ENCODE peak calls at places on chromosomes 5 and 9, in seven cellular contexts. F is endodermal cell, K is AG04449, J is uterus, N is stomach, V is A549, A is sigmoid colon. Y is an unnamed sample.
A peak's percentile ranks its signal among the peaks of the same experiment; 100 is the strongest.

GRCh38 chr9:134178781-134179551 is 14.6 kb upstream of the RNU6ATAC start:
- DNase-seq in A (peak; percentile 91), N (no peak), J (peak; percentile 79), K (no peak), V (peak; percentile 22), F (peak; percentile 48), Y (no peak)

GRCh38 chr5:158876263-158876942 is 223.3 kb downstream of the EBF1 start:
- DNase-seq in V (no peak), F (no peak), N (no peak), J (no peak), A (no peak), K (no peak), Y (no peak)

GRCh38 chr5:111072949-111073682 is 1.6 kb downstream of the TSLP start:
- DNase-seq in F (peak; percentile 92), A (peak; percentile 71), K (no peak), J (peak; percentile 20), V (no peak), N (peak; percentile 28), Y (peak; percentile 73)

GRCh38 chr9:112885324-112885723 is 5.4 kb downstream of the SLC46A2 start:
- DNase-seq in N (no peak), F (no peak), V (no peak), J (no peak), K (no peak), A (no peak), Y (peak; percentile 73)

GRCh38 chr9:81683704-81684103 is 5.6 kb downstream of the TLE1 start:
- DNase-seq in F (no peak), K (no peak), N (no peak), V (no peak), J (no peak), A (no peak), Y (no peak)

GRCh38 chr9:113887436-113887835 is 11.3 kb downstream of the ZNF618 start:
- DNase-seq in V (no peak), N (no peak), K (no peak), F (no peak), A (no peak), J (no peak), Y (no peak)

GRCh38 chr9:88805217-88805943 is 185.9 kb upstream of the S1PR3 start:
- DNase-seq in J (no peak), F (no peak), K (no peak), V (no peak), A (no peak), N (no peak), Y (no peak)

GRCh38 chr5:155402927-155403645 is 389.5 kb downstream of the KIF4B start:
- DNase-seq in V (no peak), A (no peak), J (no peak), K (no peak), N (no peak), F (no peak), Y (no peak)

GRCh38 chr5:82735160-82735789 is 341.9 kb downstream of the TMEM167A start:
- DNase-seq in A (no peak), N (no peak), K (no peak), J (no peak), V (no peak), F (no peak), Y (no peak)

GRCh38 chr5:149425729-149426128 is 46.6 kb upstream of the IL17B start:
- DNase-seq in V (no peak), N (no peak), J (no peak), A (no peak), F (no peak), K (no peak), Y (no peak)

GRCh38 chr9:36264896-36265295 is 6.6 kb upstream of the GNE start:
- DNase-seq in J (no peak), F (no peak), N (no peak), A (no peak), V (no peak), K (no peak), Y (no peak)

GRCh38 chr5:61167382-61167781 is 5.1 kb upstream of the SMIM15 start:
- DNase-seq in J (no peak), N (peak; percentile 32), V (peak; percentile 51), A (no peak), F (peak; percentile 58), K (no peak), Y (no peak)

GRCh38 chr5:57306359-57306758 is 132.5 kb downstream of the GPBP1 start:
- DNase-seq in J (no peak), N (no peak), A (no peak), K (no peak), V (no peak), F (no peak), Y (no peak)
- H3K4me3 ChIP-seq in J (no peak overlapping the region), N (no peak overlapping the region), A (no peak overlapping the region), K (no peak overlapping the region), V (no peak overlapping the region), F (peak overlapping the region; percentile 35), Y (no peak overlapping the region)

DNA sequence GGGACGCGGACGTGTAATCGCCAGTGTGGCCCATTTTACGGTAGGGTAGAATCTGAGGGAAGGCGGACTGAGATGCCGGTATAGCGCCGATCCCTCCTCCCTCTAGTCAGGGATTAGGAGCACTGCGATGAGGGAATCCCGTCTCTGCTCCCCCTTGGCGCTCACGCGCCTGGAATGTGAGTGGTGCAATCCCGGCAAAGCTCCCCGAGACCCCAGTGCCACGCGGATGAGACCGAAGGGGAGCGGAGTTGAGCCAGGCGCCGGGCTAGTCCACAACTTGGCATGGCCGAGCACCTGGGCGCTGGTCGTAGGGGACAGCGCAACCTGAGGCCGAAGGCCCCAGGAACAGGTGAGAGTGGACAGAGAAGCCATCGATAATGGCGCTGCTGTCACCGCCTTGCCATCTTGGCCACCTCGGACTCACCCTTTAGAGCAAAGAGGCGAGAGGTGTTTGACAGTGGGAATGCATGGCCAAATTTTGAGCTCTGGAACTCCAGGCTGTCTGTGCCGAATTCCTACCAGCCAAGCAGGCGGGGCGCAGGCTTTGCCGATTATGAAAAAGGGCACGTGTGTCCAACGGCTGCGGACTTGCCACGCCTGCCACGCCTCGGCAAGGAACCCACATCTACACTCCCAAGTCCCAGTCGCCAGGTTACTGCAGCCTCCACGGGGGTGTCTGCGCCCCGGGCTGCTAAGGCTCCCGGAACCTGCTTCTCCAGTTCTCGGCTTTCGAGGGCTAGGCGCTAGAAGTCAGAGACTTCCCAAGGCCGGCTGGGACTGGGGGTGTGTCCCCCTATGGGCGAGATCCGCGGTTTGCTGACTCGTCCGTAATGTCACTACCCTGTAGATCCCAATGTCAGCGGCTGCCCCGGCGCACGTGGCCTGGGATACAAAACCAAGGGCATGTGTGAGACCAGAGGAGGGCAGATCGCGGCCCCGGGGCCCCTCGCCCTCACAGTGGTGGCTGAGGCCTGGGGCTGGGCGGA is 2.6 kb downstream of the NPR3 start:
- DNase-seq in A (peak; percentile 69), N (no peak), F (peak; percentile 89), K (no peak), V (no peak), J (no peak), Y (no peak)
- H3K4me3 ChIP-seq in A (peak overlapping the region; percentile 68), N (peak overlapping the region; percentile 82), F (peak overlapping the region; percentile 68), K (peak overlapping the region; percentile 84), V (no peak overlapping the region), J (peak overlapping the region; percentile 39), Y (no peak overlapping the region)

GRCh38 chr5:45696206-45696836 is at the start of gene HCN1:
- DNase-seq in A (peak; percentile 76), J (peak; percentile 15), N (peak; percentile 60), F (peak; percentile 95), V (peak; percentile 65), K (no peak), Y (no peak)
- H3K4me3 ChIP-seq in A (peak within 1 kb of the TSS; percentile 42), J (no peak within 1 kb of the TSS), N (peak within 1 kb of the TSS; percentile 51), F (peak within 1 kb of the TSS; percentile 81), V (peak within 1 kb of the TSS; percentile 38), K (no peak within 1 kb of the TSS), Y (no peak within 1 kb of the TSS)

GRCh38 chr5:62627901-62628300 is 49.3 kb downstream of the LRRC70 start:
- DNase-seq in A (no peak), V (no peak), K (no peak), N (no peak), F (no peak), J (no peak), Y (no peak)
- H3K4me3 ChIP-seq in A (no peak overlapping the region), V (no peak overlapping the region), K (no peak overlapping the region), N (no peak overlapping the region), F (no peak overlapping the region), J (no peak overlapping the region), Y (no peak overlapping the region)

DNA sequence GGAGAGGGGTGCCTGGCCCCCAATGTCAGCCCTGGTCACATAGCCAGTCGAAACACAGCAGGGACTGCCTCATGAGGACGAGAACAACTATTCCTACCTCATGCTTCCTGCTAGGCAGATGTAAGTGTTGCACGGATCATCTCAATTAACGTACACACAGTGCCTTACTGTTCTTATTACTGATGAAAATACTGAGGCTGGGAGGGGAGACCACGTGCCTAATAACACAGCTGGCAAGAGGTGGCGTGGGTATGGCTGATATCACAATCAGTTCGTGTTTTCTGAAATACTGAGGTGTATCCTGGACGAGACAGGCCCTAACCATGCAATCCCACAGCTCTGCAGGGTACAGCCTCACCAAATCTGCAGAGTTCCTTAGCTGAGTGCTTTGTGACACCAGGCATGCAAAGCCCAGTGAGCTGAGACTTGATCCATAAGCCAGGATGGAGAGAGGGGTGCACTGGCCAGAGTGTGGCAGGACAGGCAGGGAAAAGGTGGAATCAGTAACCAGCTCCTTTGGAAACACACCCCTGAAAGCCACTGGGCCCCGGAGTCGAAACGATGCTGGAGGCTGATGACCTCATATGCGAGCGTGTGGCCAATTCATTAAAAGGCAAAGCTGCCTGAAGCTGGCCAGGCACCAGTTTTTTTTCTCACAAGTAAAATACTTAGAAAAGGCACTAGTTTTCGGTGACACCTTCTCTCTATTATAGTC is 64.0 kb downstream of the PRRT1B start:
- DNase-seq in J (peak; percentile 80), A (peak; percentile 89), K (peak; percentile 19), N (peak; percentile 44), V (no peak), F (peak; percentile 60), Y (no peak)
- H3K4me3 ChIP-seq in J (no peak overlapping the region), A (no peak overlapping the region), K (peak overlapping the region; percentile 15), N (no peak overlapping the region), V (no peak overlapping the region), F (no peak overlapping the region), Y (no peak overlapping the region)

GRCh38 chr9:126514037-126514821 is 99.5 kb upstream of the LMX1B start:
- DNase-seq in N (peak; percentile 59), K (no peak), F (peak; percentile 95), A (peak; percentile 70), J (no peak), V (peak; percentile 67), Y (no peak)
- H3K4me3 ChIP-seq in N (peak overlapping the region; percentile 19), K (peak overlapping the region; percentile 39), F (no peak overlapping the region), A (no peak overlapping the region), J (no peak overlapping the region), V (peak overlapping the region; percentile 43), Y (no peak overlapping the region)